ENCODE peak calls at places on chromosomes 5 and 9, in five cellular contexts. One of them, this sample, is unnamed.

GRCh38 chr5:77210091-77211012 is at the start of gene PDE8B:
- DNase-seq in GM10248: peak; percentile 31
- DNase-seq in neuronal stem cell: no peak
- DNase-seq in T-helper 1 cell: no peak
- DNase-seq in midbrain: peak; percentile 21
- DNase-seq in this sample: peak; percentile 49

GRCh38 chr9:115997923-115998322 is 155.7 kb upstream of the PAPPA start:
- DNase-seq in GM10248: no peak
- DNase-seq in neuronal stem cell: no peak
- DNase-seq in T-helper 1 cell: no peak
- DNase-seq in midbrain: no peak
- DNase-seq in this sample: no peak

GRCh38 chr9:38186372-38187115 is 117.5 kb upstream of the SHB start:
- DNase-seq in GM10248: no peak
- DNase-seq in neuronal stem cell: no peak
- DNase-seq in T-helper 1 cell: no peak
- DNase-seq in midbrain: no peak
- DNase-seq in this sample: no peak

GRCh38 chr9:115241641-115242040 is 123.7 kb upstream of the TNC start:
- DNase-seq in GM10248: no peak
- DNase-seq in neuronal stem cell: no peak
- DNase-seq in T-helper 1 cell: no peak
- DNase-seq in midbrain: no peak
- DNase-seq in this sample: no peak

GRCh38 chr9:107807183-107807582 is 317.6 kb upstream of the KLF4 start:
- DNase-seq in GM10248: no peak
- DNase-seq in neuronal stem cell: no peak
- DNase-seq in T-helper 1 cell: no peak
- DNase-seq in midbrain: no peak
- DNase-seq in this sample: no peak

GRCh38 chr5:179439181-179439990 is 94.1 kb upstream of the ADAMTS2 start:
- DNase-seq in GM10248: no peak
- DNase-seq in neuronal stem cell: no peak
- DNase-seq in T-helper 1 cell: no peak
- DNase-seq in midbrain: no peak
- DNase-seq in this sample: peak; percentile 41

GRCh38 chr9:3478549-3478953 is 47.2 kb downstream of the RFX3 start:
- DNase-seq in GM10248: no peak
- DNase-seq in neuronal stem cell: no peak
- DNase-seq in T-helper 1 cell: peak; percentile 46
- DNase-seq in midbrain: no peak
- DNase-seq in this sample: no peak

GRCh38 chr9:72537671-72538070 is 16.3 kb downstream of the TMC1 start:
- DNase-seq in GM10248: no peak
- DNase-seq in neuronal stem cell: no peak
- DNase-seq in T-helper 1 cell: no peak
- DNase-seq in midbrain: no peak
- DNase-seq in this sample: no peak

GRCh38 chr5:90558344-90559192 is at the start of gene ADGRV1:
- DNase-seq in GM10248: peak; percentile 26
- DNase-seq in neuronal stem cell: peak; percentile 96
- DNase-seq in T-helper 1 cell: no peak
- DNase-seq in midbrain: peak; percentile 68
- DNase-seq in this sample: peak; percentile 96

GRCh38 chr9:7452378-7452777 is 347.2 kb downstream of the DMAC1 start:
- DNase-seq in GM10248: no peak
- DNase-seq in neuronal stem cell: no peak
- DNase-seq in T-helper 1 cell: no peak
- DNase-seq in midbrain: no peak
- DNase-seq in this sample: no peak

GRCh38 chr5:74895906-74896305 is 29.7 kb upstream of the FAM169A start:
- DNase-seq in GM10248: no peak
- DNase-seq in neuronal stem cell: no peak
- DNase-seq in T-helper 1 cell: no peak
- DNase-seq in midbrain: peak; percentile 60
- DNase-seq in this sample: no peak

GRCh38 chr5:132199116-132199680 is 28.5 kb downstream of the P4HA2 start:
- DNase-seq in GM10248: no peak
- DNase-seq in neuronal stem cell: no peak
- DNase-seq in T-helper 1 cell: no peak
- DNase-seq in midbrain: no peak
- DNase-seq in this sample: no peak

GRCh38 chr5:179160584-179160983 is 100.4 kb downstream of the ZNF354C start:
- DNase-seq in GM10248: no peak
- DNase-seq in neuronal stem cell: no peak
- DNase-seq in T-helper 1 cell: no peak
- DNase-seq in midbrain: no peak
- DNase-seq in this sample: no peak